ENCODE peak calls at places on chromosomes 7 and 10, in ten cellular contexts. V is heart left ventricle; G is retina; E is activated T-cell treated with anti-CD3 and anti-CD28 coated beads, Interleukin-2, amount 50 U/mL, for 4 hours; I is transverse colon; M is right lobe of liver; K is NCI-H510A treated with DMSO at 0.1 percent for 48 hours; O is stomach; J is globus pallidus; Y is SW 1271. U is an unnamed sample.
A peak's percentile ranks its signal among the peaks of the same experiment; 100 is the strongest.

GRCh38 chr7:120731276-120731675 is 126.7 kb downstream of the TSPAN12 start:
- DNase-seq in V (no peak), G (no peak), E (no peak), I (no peak), M (no peak), K (no peak), O (no peak), J (no peak), Y (no peak), U (no peak)

GRCh38 chr10:104262055-104262454 is 6.9 kb upstream of the GSTO2 start:
- DNase-seq in V (peak; percentile 37), G (no peak), E (no peak), I (no peak), M (no peak), K (no peak), O (no peak), J (no peak), Y (no peak), U (no peak)

GRCh38 chr7:117269417-117269816 is 53.4 kb downstream of the WNT2 start:
- DNase-seq in V (no peak), G (no peak), E (no peak), I (no peak), M (no peak), K (no peak), O (no peak), J (no peak), Y (peak; percentile 37), U (no peak)

GRCh38 chr10:72218329-72218728 is 2.3 kb upstream of the ASCC1 start:
- DNase-seq in V (no peak), G (no peak), E (no peak), I (no peak), M (no peak), K (no peak), O (no peak), J (no peak), Y (no peak), U (no peak)

GRCh38 chr10:5575482-5576153 is 50.9 kb downstream of the CALML3 start:
- DNase-seq in V (no peak), G (no peak), E (no peak), I (no peak), M (no peak), K (peak; percentile 18), O (no peak), J (no peak), Y (no peak), U (no peak)

GRCh38 chr10:3782099-3782455 is 2.9 kb downstream of the KLF6 start:
- DNase-seq in V (no peak), G (no peak), E (no peak), I (no peak), M (no peak), K (no peak), O (no peak), J (no peak), Y (no peak), U (no peak)

GRCh38 chr10:33441561-33441960 is 107.1 kb upstream of the NRP1 start:
- DNase-seq in V (no peak), G (no peak), E (no peak), I (no peak), M (no peak), K (no peak), O (no peak), J (no peak), Y (no peak), U (no peak)

GRCh38 chr7:130207033-130207432 is 627 bp upstream of the SSMEM1 start:
- DNase-seq in V (no peak), G (no peak), E (no peak), I (no peak), M (no peak), K (no peak), O (no peak), J (no peak), Y (no peak), U (no peak)

GRCh38 chr10:48309711-48310226 is 3.3 kb downstream of the MAPK8 start:
- DNase-seq in V (no peak), G (no peak), E (no peak), I (no peak), M (no peak), K (no peak), O (no peak), J (no peak), Y (peak; percentile 33), U (no peak)

GRCh38 chr7:55573526-55573925 is 1.2 kb upstream of the VOPP1 start:
- DNase-seq in V (no peak), G (no peak), E (no peak), I (no peak), M (no peak), K (no peak), O (no peak), J (no peak), Y (no peak), U (no peak)

GRCh38 chr7:45625714-45626440 is 51.7 kb downstream of the ADCY1 start:
- DNase-seq in V (no peak), G (no peak), E (no peak), I (no peak), M (no peak), K (no peak), O (no peak), J (no peak), Y (no peak), U (no peak)

GRCh38 chr10:35232509-35232908 is 103.8 kb upstream of the CCNY start:
- DNase-seq in V (no peak), G (no peak), E (no peak), I (no peak), M (no peak), K (no peak), O (no peak), J (no peak), Y (no peak), U (no peak)

GRCh38 chr10:58278274-58278961 is 9.5 kb downstream of the CISD1 start:
- DNase-seq in V (no peak), G (no peak), E (no peak), I (no peak), M (no peak), K (no peak), O (no peak), J (no peak), Y (no peak), U (no peak)

GRCh38 chr10:107618461-107619093 is 454.1 kb upstream of the SORCS1 start:
- DNase-seq in V (no peak), G (no peak), E (no peak), I (no peak), M (no peak), K (no peak), O (no peak), J (no peak), Y (no peak), U (no peak)

GRCh38 chr7:70114854-70115253 is 516.6 kb downstream of the AUTS2 start:
- DNase-seq in V (no peak), G (no peak), E (no peak), I (no peak), M (no peak), K (no peak), O (no peak), J (no peak), Y (no peak), U (no peak)

GRCh38 chr10:63266337-63267327 is 133.5 kb downstream of the NRBF2 start:
- DNase-seq in V (no peak), G (no peak), E (no peak), I (no peak), M (no peak), K (no peak), O (no peak), J (peak; percentile 29), Y (no peak), U (no peak)

GRCh38 chr10:31724296-31724695 is 204.3 kb downstream of the ARHGAP12 start:
- DNase-seq in V (no peak), G (no peak), E (no peak), I (no peak), M (no peak), K (no peak), O (no peak), J (no peak), Y (no peak), U (no peak)

GRCh38 chr10:71323407-71323806 is 4.3 kb downstream of the SLC29A3 start:
- DNase-seq in V (no peak), G (no peak), E (no peak), I (no peak), M (no peak), K (peak; percentile 52), O (no peak), J (no peak), Y (no peak), U (no peak)

GRCh38 chr7:99943641-99944507 is 14.5 kb upstream of the GJC3 start:
- DNase-seq in V (no peak), G (peak; percentile 9), E (no peak), I (no peak), M (no peak), K (no peak), O (no peak), J (no peak), Y (no peak), U (no peak)

GRCh38 chr10:77073066-77073960 is 564.3 kb downstream of the KCNMA1 start:
- DNase-seq in V (no peak), G (no peak), E (no peak), I (peak; percentile 42), M (peak; percentile 84), K (no peak), O (no peak), J (no peak), Y (no peak), U (no peak)

GRCh38 chr10:120945801-120946302 is 94.7 kb downstream of the WDR11 start:
- DNase-seq in V (peak; percentile 26), G (no peak), E (no peak), I (peak; percentile 25), M (no peak), K (no peak), O (peak; percentile 36), J (peak; percentile 98), Y (no peak), U (no peak)

GRCh38 chr10:130459011-130459410 is 322.8 kb downstream of the GLRX3 start:
- DNase-seq in V (no peak), G (no peak), E (no peak), I (no peak), M (no peak), K (no peak), O (no peak), J (no peak), Y (no peak), U (no peak)

GRCh38 chr7:75842836-75843446 is 29.3 kb upstream of the CCL24 start:
- DNase-seq in V (no peak), G (no peak), E (no peak), I (no peak), M (no peak), K (no peak), O (peak; percentile 30), J (peak; percentile 2), Y (no peak), U (no peak)

GRCh38 chr10:21314234-21314633 is 211.2 kb downstream of the SKIDA1 start:
- DNase-seq in V (no peak), G (peak; percentile 71), E (no peak), I (no peak), M (no peak), K (no peak), O (no peak), J (no peak), Y (no peak), U (no peak)

GRCh38 chr7:99617187-99617781 is 538 bp downstream of the ZSCAN25 start:
- DNase-seq in V (no peak), G (no peak), E (no peak), I (no peak), M (no peak), K (no peak), O (no peak), J (no peak), Y (no peak), U (no peak)

GRCh38 chr7:31648288-31648687 is 38.7 kb upstream of the PPP1R17 start:
- DNase-seq in V (no peak), G (peak; percentile 18), E (no peak), I (no peak), M (no peak), K (peak; percentile 4), O (no peak), J (peak; percentile 16), Y (no peak), U (peak; percentile 15)

GRCh38 chr7:52794621-52795020 is 240.8 kb upstream of the POM121L12 start:
- DNase-seq in V (no peak), G (no peak), E (no peak), I (no peak), M (no peak), K (no peak), O (no peak), J (no peak), Y (no peak), U (peak; percentile 36)

GRCh38 chr10:98030093-98030821 is at the start of gene CRTAC1:
- DNase-seq in V (peak; percentile 63), G (peak; percentile 90), E (no peak), I (peak; percentile 41), M (no peak), K (peak; percentile 87), O (peak; percentile 29), J (peak; percentile 82), Y (no peak), U (peak; percentile 75)